ENCODE peak calls at places on chromosomes 11 and 22, in five cellular contexts. One of them, this sample, is unnamed.
A peak's percentile ranks its signal among the peaks of the same experiment; 100 is the strongest.

GRCh38 chr22:35312198-35313059 is 12.7 kb downstream of the TOM1 start:
- DNase-seq in right lobe of liver: peak; percentile 89
- DNase-seq in hepatocyte: peak; percentile 83
- DNase-seq in fibroblast of lung: peak; percentile 46
- DNase-seq in dorsolateral prefrontal cortex: no peak
- DNase-seq in this sample: peak; percentile 44

GRCh38 chr11:83608571-83608970 is 322.4 kb upstream of the CCDC90B start:
- DNase-seq in right lobe of liver: no peak
- DNase-seq in hepatocyte: no peak
- DNase-seq in fibroblast of lung: no peak
- DNase-seq in dorsolateral prefrontal cortex: no peak
- DNase-seq in this sample: no peak

GRCh38 chr11:44805152-44805461 is 78.3 kb downstream of the TSPAN18 start:
- DNase-seq in fibroblast of lung: no peak
- DNase-seq in right lobe of liver: no peak
- DNase-seq in hepatocyte: no peak
- DNase-seq in dorsolateral prefrontal cortex: no peak
- DNase-seq in this sample: no peak

GRCh38 chr11:11381471-11382100 is 28.5 kb upstream of the CSNK2A3 start:
- DNase-seq in dorsolateral prefrontal cortex: no peak
- DNase-seq in hepatocyte: no peak
- DNase-seq in right lobe of liver: no peak
- DNase-seq in fibroblast of lung: no peak
- DNase-seq in this sample: no peak

GRCh38 chr22:44182591-44183588 is 2.2 kb downstream of the PARVG start:
- DNase-seq in right lobe of liver: peak; percentile 59
- DNase-seq in hepatocyte: no peak
- DNase-seq in fibroblast of lung: no peak
- DNase-seq in dorsolateral prefrontal cortex: no peak
- DNase-seq in this sample: peak; percentile 85

GRCh38 chr11:112962854-112963367 is 1.7 kb downstream of the NCAM1 start:
- DNase-seq in fibroblast of lung: peak; percentile 5
- DNase-seq in hepatocyte: peak; percentile 63
- DNase-seq in dorsolateral prefrontal cortex: peak; percentile 80
- DNase-seq in right lobe of liver: peak; percentile 48
- DNase-seq in this sample: peak; percentile 65

GRCh38 chr22:19105867-19106802 is 16.1 kb downstream of the DGCR2 start:
- DNase-seq in hepatocyte: no peak
- DNase-seq in right lobe of liver: no peak
- DNase-seq in dorsolateral prefrontal cortex: no peak
- DNase-seq in fibroblast of lung: no peak
- DNase-seq in this sample: peak; percentile 63

GRCh38 chr11:3224730-3225098 is 6.1 kb upstream of the MRGPRG start:
- DNase-seq in hepatocyte: no peak
- DNase-seq in fibroblast of lung: no peak
- DNase-seq in dorsolateral prefrontal cortex: no peak
- DNase-seq in right lobe of liver: no peak
- DNase-seq in this sample: no peak

GRCh38 chr11:45713573-45713972 is 48.2 kb upstream of the CHST1 start:
- DNase-seq in fibroblast of lung: no peak
- DNase-seq in hepatocyte: no peak
- DNase-seq in right lobe of liver: no peak
- DNase-seq in dorsolateral prefrontal cortex: no peak
- DNase-seq in this sample: no peak

GRCh38 chr22:29840498-29840897 is 2.4 kb upstream of the ASCC2 start:
- DNase-seq in right lobe of liver: no peak
- DNase-seq in fibroblast of lung: no peak
- DNase-seq in dorsolateral prefrontal cortex: no peak
- DNase-seq in hepatocyte: no peak
- DNase-seq in this sample: no peak

GRCh38 chr11:31816467-31817053 is 5.4 kb upstream of the PAX6 start:
- DNase-seq in hepatocyte: peak; percentile 40
- DNase-seq in dorsolateral prefrontal cortex: no peak
- DNase-seq in right lobe of liver: no peak
- DNase-seq in fibroblast of lung: no peak
- DNase-seq in this sample: no peak

DNA sequence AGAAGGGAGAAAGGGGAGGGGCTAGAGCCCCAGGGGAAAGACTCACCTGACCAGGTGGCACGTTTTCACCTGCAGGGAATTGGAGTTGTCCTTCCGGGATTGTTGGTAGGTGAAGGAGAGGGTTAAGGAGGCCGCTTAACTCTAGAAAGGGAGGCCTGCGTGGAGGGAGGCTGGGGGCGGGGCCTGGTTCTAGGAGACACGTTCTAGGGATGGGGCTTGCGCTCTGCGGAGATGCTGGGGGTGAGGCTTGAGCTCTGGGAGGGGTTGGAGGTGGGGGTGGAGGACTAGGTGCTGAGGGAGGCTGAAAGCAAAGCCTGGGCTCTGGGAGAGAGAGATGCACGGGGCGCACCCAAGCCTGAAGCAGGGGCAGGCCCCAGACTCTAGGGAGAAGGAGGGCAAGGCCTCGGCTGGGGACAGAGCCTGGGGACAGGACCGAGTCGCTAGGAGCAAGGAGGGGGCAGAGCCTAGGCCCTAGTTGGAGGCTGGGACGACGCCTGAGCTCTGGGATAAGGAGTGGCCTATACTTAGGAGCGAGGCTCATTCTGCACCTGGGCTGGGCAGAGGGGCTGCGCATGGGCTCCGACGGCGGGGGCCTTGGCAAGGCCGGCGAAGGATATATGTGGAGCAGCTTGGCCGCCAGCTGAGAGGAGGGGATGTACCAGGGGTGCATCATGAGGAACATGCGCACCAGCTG is 2.4 kb downstream of the RASGRP2 start:
- DNase-seq in right lobe of liver: peak; percentile 45
- DNase-seq in hepatocyte: no peak
- DNase-seq in fibroblast of lung: no peak
- DNase-seq in dorsolateral prefrontal cortex: no peak
- DNase-seq in this sample: no peak
- H3K27me3 ChIP-seq in right lobe of liver: no peaks in the 10 kb centered on the region
- H3K27me3 ChIP-seq in hepatocyte: peaks cover 61% of the 10 kb centered on the region
- H3K27me3 ChIP-seq in fibroblast of lung: peaks cover 18% of the 10 kb centered on the region
- H3K27me3 ChIP-seq in dorsolateral prefrontal cortex: no peaks in the 10 kb centered on the region
- H3K27me3 ChIP-seq in this sample: no peaks in the 10 kb centered on the region

GRCh38 chr22:32852346-32853251 is 51.1 kb downstream of the TIMP3 start:
- DNase-seq in dorsolateral prefrontal cortex: no peak
- DNase-seq in fibroblast of lung: peak; percentile 46
- DNase-seq in hepatocyte: peak; percentile 36
- DNase-seq in right lobe of liver: no peak
- DNase-seq in this sample: no peak
- H3K27ac ChIP-seq in dorsolateral prefrontal cortex: peak overlapping the region; percentile 84
- H3K27ac ChIP-seq in fibroblast of lung: no peak overlapping the region
- H3K27ac ChIP-seq in hepatocyte: no peak overlapping the region
- H3K27ac ChIP-seq in right lobe of liver: no peak overlapping the region
- H3K27ac ChIP-seq in this sample: peak overlapping the region; percentile 78

GRCh38 chr22:22159384-22159783 is 85.2 kb upstream of the VPREB1 start:
- DNase-seq in fibroblast of lung: no peak
- DNase-seq in dorsolateral prefrontal cortex: no peak
- DNase-seq in right lobe of liver: no peak
- DNase-seq in hepatocyte: no peak
- DNase-seq in this sample: no peak
- H3K27me3 ChIP-seq in fibroblast of lung: no peaks in the 10 kb centered on the region
- H3K27me3 ChIP-seq in dorsolateral prefrontal cortex: peaks cover 15% of the 10 kb centered on the region
- H3K27me3 ChIP-seq in right lobe of liver: no peaks in the 10 kb centered on the region
- H3K27me3 ChIP-seq in hepatocyte: peaks cover 28% of the 10 kb centered on the region
- H3K27me3 ChIP-seq in this sample: no peaks in the 10 kb centered on the region

GRCh38 chr11:121936781-121937447 is 179.1 kb downstream of the BLID start:
- DNase-seq in hepatocyte: no peak
- DNase-seq in fibroblast of lung: peak; percentile 51
- DNase-seq in right lobe of liver: no peak
- DNase-seq in dorsolateral prefrontal cortex: no peak
- DNase-seq in this sample: no peak

GRCh38 chr11:121933694-121934093 is 182.3 kb downstream of the BLID start:
- DNase-seq in hepatocyte: no peak
- DNase-seq in fibroblast of lung: peak; percentile 84
- DNase-seq in dorsolateral prefrontal cortex: no peak
- DNase-seq in right lobe of liver: no peak
- DNase-seq in this sample: no peak

GRCh38 chr11:121933294-121933693 is 182.7 kb downstream of the BLID start:
- DNase-seq in dorsolateral prefrontal cortex: no peak
- DNase-seq in right lobe of liver: no peak
- DNase-seq in hepatocyte: no peak
- DNase-seq in fibroblast of lung: no peak
- DNase-seq in this sample: no peak

GRCh38 chr11:121932646-121933185 is 183.3 kb downstream of the BLID start:
- DNase-seq in dorsolateral prefrontal cortex: no peak
- DNase-seq in fibroblast of lung: no peak
- DNase-seq in right lobe of liver: no peak
- DNase-seq in hepatocyte: no peak
- DNase-seq in this sample: no peak

DNA sequence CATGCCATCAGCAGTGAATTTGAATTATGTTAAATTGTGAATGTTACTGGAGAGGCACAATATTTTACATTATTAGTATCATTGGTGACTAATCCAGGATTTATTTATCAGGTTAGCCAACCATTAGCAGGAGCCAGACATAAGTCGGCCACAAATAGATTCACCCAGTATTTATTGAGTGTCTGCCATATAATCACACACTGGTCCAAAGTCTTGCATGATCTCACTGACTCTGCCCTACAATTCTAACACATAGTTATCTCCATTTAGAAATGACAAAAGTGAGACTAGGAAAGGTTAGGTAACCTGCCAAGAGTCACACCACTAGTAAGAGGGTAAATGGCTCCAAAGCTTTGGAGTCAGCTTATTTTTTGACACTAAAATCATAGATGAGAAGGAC is 179.6 kb downstream of the BLID start:
- DNase-seq in right lobe of liver: no peak
- DNase-seq in fibroblast of lung: no peak
- DNase-seq in hepatocyte: peak; percentile 15
- DNase-seq in dorsolateral prefrontal cortex: no peak
- DNase-seq in this sample: no peak
- H3K27ac ChIP-seq in right lobe of liver: peak overlapping the region; percentile 55
- H3K27ac ChIP-seq in fibroblast of lung: peak overlapping the region; percentile 43
- H3K27ac ChIP-seq in hepatocyte: peak overlapping the region; percentile 71
- H3K27ac ChIP-seq in dorsolateral prefrontal cortex: no peak overlapping the region
- H3K27ac ChIP-seq in this sample: no peak overlapping the region

GRCh38 chr11:27699242-27699925 is 871 bp downstream of the BDNF start:
- DNase-seq in fibroblast of lung: peak; percentile 59
- DNase-seq in dorsolateral prefrontal cortex: no peak
- DNase-seq in hepatocyte: peak; percentile 38
- DNase-seq in right lobe of liver: no peak
- DNase-seq in this sample: peak; percentile 54

GRCh38 chr11:27703453-27703852 is 3.2 kb upstream of the BDNF start:
- DNase-seq in fibroblast of lung: peak; percentile 66
- DNase-seq in right lobe of liver: no peak
- DNase-seq in dorsolateral prefrontal cortex: no peak
- DNase-seq in hepatocyte: no peak
- DNase-seq in this sample: no peak

GRCh38 chr11:27699926-27700350 is 317 bp downstream of the BDNF start:
- DNase-seq in fibroblast of lung: no peak
- DNase-seq in hepatocyte: no peak
- DNase-seq in dorsolateral prefrontal cortex: no peak
- DNase-seq in right lobe of liver: no peak
- DNase-seq in this sample: peak; percentile 59

GRCh38 chr11:27700351-27701261 is at the start of gene BDNF:
- DNase-seq in right lobe of liver: no peak
- DNase-seq in fibroblast of lung: peak; percentile 45
- DNase-seq in hepatocyte: peak; percentile 43
- DNase-seq in dorsolateral prefrontal cortex: no peak
- DNase-seq in this sample: peak; percentile 65

GRCh38 chr11:27701262-27702105 is 1.2 kb upstream of the BDNF start:
- DNase-seq in hepatocyte: peak; percentile 59
- DNase-seq in fibroblast of lung: peak; percentile 69
- DNase-seq in dorsolateral prefrontal cortex: no peak
- DNase-seq in right lobe of liver: no peak
- DNase-seq in this sample: peak; percentile 62
- H3K27me3 ChIP-seq in hepatocyte: peaks cover 25% of the 10 kb centered on the region
- H3K27me3 ChIP-seq in fibroblast of lung: peaks cover 5% of the 10 kb centered on the region
- H3K27me3 ChIP-seq in dorsolateral prefrontal cortex: peaks cover 51% of the 10 kb centered on the region
- H3K27me3 ChIP-seq in right lobe of liver: no peaks in the 10 kb centered on the region
- H3K27me3 ChIP-seq in this sample: peaks cover 73% of the 10 kb centered on the region

GRCh38 chr11:134153147-134153905 is 70.4 kb downstream of the NCAPD3 start:
- DNase-seq in fibroblast of lung: no peak
- DNase-seq in right lobe of liver: no peak
- DNase-seq in dorsolateral prefrontal cortex: no peak
- DNase-seq in hepatocyte: no peak
- DNase-seq in this sample: no peak
- H3K27ac ChIP-seq in fibroblast of lung: no peak overlapping the region
- H3K27ac ChIP-seq in right lobe of liver: no peak overlapping the region
- H3K27ac ChIP-seq in dorsolateral prefrontal cortex: peak overlapping the region; percentile 73
- H3K27ac ChIP-seq in hepatocyte: no peak overlapping the region
- H3K27ac ChIP-seq in this sample: no peak overlapping the region

GRCh38 chr22:20639750-20640149 is 132.3 kb downstream of the MED15 start:
- DNase-seq in fibroblast of lung: no peak
- DNase-seq in right lobe of liver: no peak
- DNase-seq in dorsolateral prefrontal cortex: no peak
- DNase-seq in hepatocyte: no peak
- DNase-seq in this sample: no peak

GRCh38 chr22:20642668-20643179 is 131.2 kb upstream of the SERPIND1 start:
- DNase-seq in fibroblast of lung: no peak
- DNase-seq in dorsolateral prefrontal cortex: no peak
- DNase-seq in right lobe of liver: peak; percentile 1
- DNase-seq in hepatocyte: no peak
- DNase-seq in this sample: no peak

GRCh38 chr22:20641919-20642579 is 131.9 kb upstream of the SERPIND1 start:
- DNase-seq in fibroblast of lung: no peak
- DNase-seq in right lobe of liver: peak; percentile 0
- DNase-seq in hepatocyte: no peak
- DNase-seq in dorsolateral prefrontal cortex: no peak
- DNase-seq in this sample: no peak

GRCh38 chr22:20639343-20639742 is 131.9 kb downstream of the MED15 start:
- DNase-seq in fibroblast of lung: no peak
- DNase-seq in dorsolateral prefrontal cortex: no peak
- DNase-seq in hepatocyte: no peak
- DNase-seq in right lobe of liver: no peak
- DNase-seq in this sample: no peak

GRCh38 chr22:20641198-20641892 is 132.6 kb upstream of the SERPIND1 start:
- DNase-seq in dorsolateral prefrontal cortex: no peak
- DNase-seq in hepatocyte: no peak
- DNase-seq in right lobe of liver: peak; percentile 23
- DNase-seq in fibroblast of lung: no peak
- DNase-seq in this sample: peak; percentile 12
- H3K27me3 ChIP-seq in dorsolateral prefrontal cortex: no peaks in the 10 kb centered on the region
- H3K27me3 ChIP-seq in hepatocyte: no peaks in the 10 kb centered on the region
- H3K27me3 ChIP-seq in right lobe of liver: no peaks in the 10 kb centered on the region
- H3K27me3 ChIP-seq in fibroblast of lung: peaks cover 11% of the 10 kb centered on the region
- H3K27me3 ChIP-seq in this sample: no peaks in the 10 kb centered on the region

DNA sequence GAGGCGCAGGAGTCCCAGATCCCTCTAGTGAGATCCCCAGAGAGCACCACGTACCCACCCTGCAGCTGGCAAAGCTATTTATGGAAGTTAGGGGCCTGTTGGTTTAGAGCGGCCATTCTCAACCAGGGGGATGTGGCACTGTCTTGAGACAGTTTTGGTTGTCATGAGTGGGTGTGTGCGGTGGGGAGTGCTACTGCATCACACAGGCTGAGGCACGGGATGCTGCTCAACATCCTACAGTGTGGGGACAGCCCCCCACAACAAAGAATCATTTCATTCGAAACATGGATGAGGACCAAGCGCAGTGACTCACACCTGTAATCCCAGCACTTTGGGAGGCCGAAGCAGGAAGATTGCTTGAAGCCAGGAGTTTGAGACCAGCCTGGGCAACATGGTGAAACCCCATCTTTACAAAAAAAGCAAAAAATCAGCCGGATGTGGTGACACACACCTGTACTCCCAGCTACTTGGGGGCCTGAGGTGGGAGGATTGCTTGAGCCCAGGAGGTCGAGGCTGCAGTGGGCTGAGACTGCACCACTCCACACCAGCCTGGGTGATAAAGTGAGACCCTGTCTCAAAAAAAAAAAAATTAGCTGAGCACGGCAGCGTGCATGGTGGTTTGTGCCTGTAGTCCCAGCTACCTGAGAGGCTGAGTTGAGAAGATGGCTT is 28.2 kb downstream of the GGT5 start:
- DNase-seq in fibroblast of lung: no peak
- DNase-seq in dorsolateral prefrontal cortex: no peak
- DNase-seq in hepatocyte: no peak
- DNase-seq in right lobe of liver: no peak
- DNase-seq in this sample: no peak
- H3K27ac ChIP-seq in fibroblast of lung: no peak overlapping the region
- H3K27ac ChIP-seq in dorsolateral prefrontal cortex: no peak overlapping the region
- H3K27ac ChIP-seq in hepatocyte: no peak overlapping the region
- H3K27ac ChIP-seq in right lobe of liver: no peak overlapping the region
- H3K27ac ChIP-seq in this sample: no peak overlapping the region

This sample was measured in upper lobe of right lung.